ENCODE peak calls at places on chromosomes 4 and X, in seven cellular contexts. X, K, Y, Z, C, E and M are unnamed samples.

GRCh38 chr4:88792268-88792781 is 94.7 kb upstream of the NAP1L5 start:
- DNase-seq in X (peak; percentile 5), Z (peak; percentile 58), Y (peak; percentile 85), E (no peak), C (no peak), K (no peak), M (no peak)

GRCh38 chr4:4919926-4920325 is 60.5 kb downstream of the MSX1 start:
- DNase-seq in Y (no peak), E (no peak), Z (peak; percentile 83), K (no peak), C (no peak), X (no peak), M (no peak)

GRCh38 chr4:138217567-138217966 is 24.6 kb downstream of the SLC7A11 start:
- DNase-seq in C (no peak), E (no peak), X (no peak), Y (no peak), Z (no peak), K (no peak), M (no peak)

GRCh38 chrX:17679820-17680219 is 57.5 kb upstream of the SCML1 start:
- DNase-seq in Y (no peak), Z (no peak), X (no peak), C (no peak), E (no peak), K (no peak), M (no peak)

GRCh38 chrX:154093965-154094364 is 3.6 kb downstream of the MECP2 start:
- DNase-seq in K (no peak), Z (no peak), E (no peak), Y (no peak), X (no peak), C (no peak), M (no peak)

GRCh38 chr4:176755624-176756023 is 37.1 kb downstream of the VEGFC start:
- DNase-seq in K (no peak), Y (no peak), Z (no peak), C (no peak), X (no peak), E (no peak), M (no peak)

GRCh38 chrX:153875391-153876111 is 10.4 kb downstream of the L1CAM start:
- DNase-seq in Y (no peak), K (peak; percentile 45), X (no peak), E (no peak), C (no peak), Z (peak; percentile 74), M (peak; percentile 36)

GRCh38 chrX:57678686-57679428 is 1.2 kb downstream of the NLRP2B start:
- DNase-seq in K (no peak), X (no peak), Y (no peak), Z (no peak), C (no peak), E (no peak), M (no peak)

GRCh38 chr4:141501931-141502330 is 134.5 kb upstream of the IL15 start:
- DNase-seq in K (no peak), E (no peak), C (no peak), X (no peak), Z (peak; percentile 28), Y (no peak), M (no peak)

GRCh38 chrX:39508300-39508692 is 589.5 kb downstream of the BCOR start:
- DNase-seq in Y (no peak), Z (no peak), K (no peak), E (no peak), C (no peak), X (no peak), M (no peak)